ENCODE peak calls at places on chromosomes 5 and 9, in four cellular contexts. One of them, this sample, is unnamed.

GRCh38 chr9:91427873-91428272 is 4.2 kb upstream of the NFIL3 start:
- DNase-seq in HCT116: peak; percentile 84
- DNase-seq in K562: no peak
- DNase-seq in HepG2: peak; percentile 36
- DNase-seq in this sample: no peak

GRCh38 chr5:181099453-181100086 is 31.4 kb downstream of the OR2V1 start:
- DNase-seq in HCT116: no peak
- DNase-seq in K562: no peak
- DNase-seq in HepG2: no peak
- DNase-seq in this sample: no peak

GRCh38 chr5:178236685-178237084 is 4.1 kb upstream of the PHYKPL start:
- DNase-seq in HCT116: no peak
- DNase-seq in K562: no peak
- DNase-seq in HepG2: peak; percentile 31
- DNase-seq in this sample: no peak

GRCh38 chr5:167375125-167375524 is 916.3 kb upstream of the WWC1 start:
- DNase-seq in HCT116: no peak
- DNase-seq in K562: no peak
- DNase-seq in HepG2: no peak
- DNase-seq in this sample: no peak

GRCh38 chr9:115024925-115025535 is 92.9 kb downstream of the TNC start:
- DNase-seq in HCT116: no peak
- DNase-seq in K562: no peak
- DNase-seq in HepG2: no peak
- DNase-seq in this sample: no peak

GRCh38 chr5:71563161-71563560 is 24.0 kb upstream of the MCCC2 start:
- DNase-seq in HCT116: no peak
- DNase-seq in K562: no peak
- DNase-seq in HepG2: no peak
- DNase-seq in this sample: no peak

GRCh38 chr5:40260351-40260750 is 419.4 kb upstream of the PTGER4 start:
- DNase-seq in HCT116: no peak
- DNase-seq in K562: no peak
- DNase-seq in HepG2: no peak
- DNase-seq in this sample: no peak

GRCh38 chr5:133992429-133993151 is 12.2 kb downstream of the VDAC1 start:
- DNase-seq in HCT116: no peak
- DNase-seq in K562: no peak
- DNase-seq in HepG2: no peak
- DNase-seq in this sample: no peak

GRCh38 chr5:1771149-1772065 is 28.2 kb downstream of the MRPL36 start:
- DNase-seq in HCT116: no peak
- DNase-seq in K562: no peak
- DNase-seq in HepG2: no peak
- DNase-seq in this sample: no peak

GRCh38 chr9:133524146-133524545 is 613 bp downstream of the MYMK start:
- DNase-seq in HCT116: no peak
- DNase-seq in K562: no peak
- DNase-seq in HepG2: no peak
- DNase-seq in this sample: no peak
- TF ChIP-seq TCF7L2 in HCT116: no peak
- TF ChIP-seq TCF7L2 in K562: no peak
- TF ChIP-seq TCF7L2 in HepG2: no peak
- TF ChIP-seq TCF7L2 in this sample: no peak

DNA sequence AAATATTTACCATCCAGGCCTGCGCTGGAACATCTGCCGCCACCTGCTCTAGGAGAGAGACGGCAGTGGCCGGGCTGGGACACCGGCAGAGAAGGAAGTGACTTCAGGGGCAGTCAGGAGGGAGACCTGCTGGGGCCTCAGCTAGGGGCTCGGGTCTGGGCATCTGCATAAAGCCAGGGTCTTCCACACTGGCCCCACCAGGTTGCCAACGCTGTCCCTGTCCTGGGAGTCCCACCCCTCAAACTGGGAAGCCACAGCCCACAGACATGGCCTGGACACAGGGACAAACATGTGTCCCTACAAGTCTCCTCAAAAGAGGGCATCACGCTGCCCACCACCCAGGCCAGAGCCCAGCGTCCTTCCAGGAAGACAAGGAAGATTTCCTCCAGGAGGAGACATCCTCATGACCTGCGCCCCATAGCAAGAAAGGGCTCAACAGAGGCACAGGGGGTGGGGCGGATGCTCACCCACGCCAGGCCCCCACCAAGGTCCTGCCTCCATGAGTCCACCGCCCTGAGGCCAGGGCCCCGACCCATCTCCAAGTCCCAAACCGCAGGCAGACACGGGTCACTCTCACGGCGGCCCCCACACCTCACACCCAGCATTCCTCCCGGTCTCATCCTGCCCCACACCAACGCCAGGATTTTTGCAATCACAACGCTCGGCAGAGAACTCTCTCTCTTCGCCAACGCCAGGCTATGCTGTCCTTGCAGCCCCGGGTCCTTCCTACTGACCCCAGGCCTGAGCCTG is 9.0 kb downstream of the VAV2 start:
- DNase-seq in HCT116: no peak
- DNase-seq in K562: no peak
- DNase-seq in HepG2: no peak
- DNase-seq in this sample: no peak
- TF ChIP-seq TCF7L2 in HCT116: no peak
- TF ChIP-seq TCF7L2 in K562: no peak
- TF ChIP-seq TCF7L2 in HepG2: no peak
- TF ChIP-seq TCF7L2 in this sample: no peak

GRCh38 chr5:42837601-42838000 is 25.9 kb upstream of the SELENOP start:
- DNase-seq in HCT116: no peak
- DNase-seq in K562: no peak
- DNase-seq in HepG2: no peak
- DNase-seq in this sample: no peak

GRCh38 chr5:42840842-42841574 is 29.3 kb upstream of the SELENOP start:
- DNase-seq in HCT116: no peak
- DNase-seq in K562: no peak
- DNase-seq in HepG2: no peak
- DNase-seq in this sample: no peak

GRCh38 chr5:42840279-42840678 is 28.6 kb upstream of the SELENOP start:
- DNase-seq in HCT116: no peak
- DNase-seq in K562: no peak
- DNase-seq in HepG2: peak; percentile 38
- DNase-seq in this sample: no peak

GRCh38 chr5:42843675-42844292 is 32.1 kb upstream of the SELENOP start:
- DNase-seq in HCT116: no peak
- DNase-seq in K562: no peak
- DNase-seq in HepG2: peak; percentile 61
- DNase-seq in this sample: no peak

GRCh38 chr5:42842860-42843641 is 31.4 kb upstream of the SELENOP start:
- DNase-seq in HCT116: no peak
- DNase-seq in K562: no peak
- DNase-seq in HepG2: no peak
- DNase-seq in this sample: no peak
- TF ChIP-seq TCF7L2 in HCT116: no peak
- TF ChIP-seq TCF7L2 in K562: no peak
- TF ChIP-seq TCF7L2 in HepG2: no peak
- TF ChIP-seq TCF7L2 in this sample: no peak

GRCh38 chr5:36870399-36871040 is 6.0 kb upstream of the NIPBL start:
- DNase-seq in HCT116: peak; percentile 68
- DNase-seq in K562: peak; percentile 49
- DNase-seq in HepG2: peak; percentile 72
- DNase-seq in this sample: no peak
- TF ChIP-seq TCF7L2 in HCT116: no peak
- TF ChIP-seq TCF7L2 in K562: no peak
- TF ChIP-seq TCF7L2 in HepG2: no peak
- TF ChIP-seq TCF7L2 in this sample: no peak

GRCh38 chr9:18482371-18482770 is 8.4 kb downstream of the ADAMTSL1 start:
- DNase-seq in HCT116: no peak
- DNase-seq in K562: no peak
- DNase-seq in HepG2: no peak
- DNase-seq in this sample: no peak

GRCh38 chr9:18489861-18490260 is 15.9 kb downstream of the ADAMTSL1 start:
- DNase-seq in HCT116: no peak
- DNase-seq in K562: no peak
- DNase-seq in HepG2: no peak
- DNase-seq in this sample: no peak

GRCh38 chr9:18480649-18481048 is 6.7 kb downstream of the ADAMTSL1 start:
- DNase-seq in HCT116: no peak
- DNase-seq in K562: no peak
- DNase-seq in HepG2: no peak
- DNase-seq in this sample: no peak

GRCh38 chr9:18487620-18488019 is 13.7 kb downstream of the ADAMTSL1 start:
- DNase-seq in HCT116: no peak
- DNase-seq in K562: no peak
- DNase-seq in HepG2: no peak
- DNase-seq in this sample: no peak

DNA sequence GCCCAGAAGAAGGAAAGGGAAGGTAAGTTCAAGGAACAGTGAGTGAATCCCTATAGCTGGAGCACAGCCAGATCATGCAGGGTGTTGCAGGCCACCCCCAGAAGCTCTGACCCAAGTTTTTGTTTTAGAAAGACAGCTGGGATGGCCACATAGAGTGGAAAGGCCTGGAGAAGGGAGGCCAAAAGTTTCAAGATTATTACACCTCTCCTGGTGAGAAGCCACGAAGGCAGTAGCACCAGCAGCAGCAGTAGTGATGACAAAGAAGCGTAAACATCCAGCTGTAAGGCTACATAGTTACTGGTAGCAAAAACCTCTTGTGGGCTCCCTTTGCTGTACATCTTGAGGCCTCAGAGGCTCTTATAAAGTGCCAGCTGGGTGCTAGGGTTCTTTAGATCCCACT is 11.7 kb downstream of the ADAMTSL1 start:
- DNase-seq in HCT116: no peak
- DNase-seq in K562: no peak
- DNase-seq in HepG2: no peak
- DNase-seq in this sample: no peak
- TF ChIP-seq TCF7L2 in HCT116: no peak
- TF ChIP-seq TCF7L2 in K562: no peak
- TF ChIP-seq TCF7L2 in HepG2: no peak
- TF ChIP-seq TCF7L2 in this sample: no peak

DNA sequence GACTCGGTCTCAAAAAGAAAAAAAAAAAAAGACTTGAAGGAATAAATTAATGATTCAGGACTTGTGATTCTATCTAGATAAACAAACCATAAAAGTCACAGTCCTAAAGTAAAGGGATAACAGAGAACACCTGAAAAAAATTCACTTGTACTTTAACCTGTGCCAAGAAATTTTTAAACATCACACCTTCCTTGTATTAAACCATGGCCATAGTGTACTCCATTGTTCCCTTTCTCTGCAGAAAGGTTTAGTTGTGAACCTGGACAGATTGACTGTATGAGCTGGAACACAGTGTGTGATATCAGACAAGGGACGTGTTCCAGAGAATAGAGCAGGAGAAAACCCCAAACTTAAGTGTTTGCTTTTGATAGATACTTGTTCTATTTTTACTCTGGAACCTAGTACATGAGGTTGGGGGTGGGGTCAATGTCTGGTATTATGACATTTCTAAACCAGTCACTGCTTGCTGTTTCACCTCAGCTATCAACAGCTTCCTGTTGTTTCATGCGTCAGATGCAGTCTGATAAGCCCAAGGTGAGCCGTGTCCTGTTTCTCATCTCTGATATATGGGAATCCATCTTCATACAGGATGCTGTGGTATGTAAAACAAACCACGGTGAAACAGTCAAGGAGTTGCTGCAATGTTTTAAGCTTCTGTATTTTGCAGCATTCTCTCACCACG is 62.5 kb upstream of the ITGA1 start:
- DNase-seq in HCT116: no peak
- DNase-seq in K562: no peak
- DNase-seq in HepG2: peak; percentile 20
- DNase-seq in this sample: no peak
- TF ChIP-seq TCF7L2 in HCT116: no peak
- TF ChIP-seq TCF7L2 in K562: no peak
- TF ChIP-seq TCF7L2 in HepG2: no peak
- TF ChIP-seq TCF7L2 in this sample: no peak